ENCODE peak calls at places on chromosomes 4 and X, in five cellular contexts. One of them, this sample, is unnamed.

GRCh38 chr4:138835833-138836521 is 179.6 kb upstream of the NOCT start:
- DNase-seq in HCT116: no peak
- DNase-seq in MM.1S: peak; percentile 8
- DNase-seq in hepatocyte: peak; percentile 66
- DNase-seq in OCI-LY7: no peak
- DNase-seq in this sample: no peak

GRCh38 chr4:118904935-118905334 is 16.3 kb downstream of the SYNPO2 start:
- DNase-seq in HCT116: no peak
- DNase-seq in MM.1S: no peak
- DNase-seq in hepatocyte: no peak
- DNase-seq in OCI-LY7: no peak
- DNase-seq in this sample: no peak

GRCh38 chr4:26434030-26434639 is 56.1 kb downstream of the CCKAR start:
- DNase-seq in HCT116: no peak
- DNase-seq in MM.1S: no peak
- DNase-seq in hepatocyte: no peak
- DNase-seq in OCI-LY7: no peak
- DNase-seq in this sample: no peak

GRCh38 chrX:107718156-107718621 is 57.4 kb downstream of the TSC22D3 start:
- DNase-seq in HCT116: peak; percentile 71
- DNase-seq in MM.1S: peak; percentile 77
- DNase-seq in hepatocyte: peak; percentile 92
- DNase-seq in OCI-LY7: peak; percentile 76
- DNase-seq in this sample: peak; percentile 82

GRCh38 chr4:95290702-95291101 is 258.1 kb downstream of the UNC5C start:
- DNase-seq in HCT116: no peak
- DNase-seq in MM.1S: no peak
- DNase-seq in hepatocyte: no peak
- DNase-seq in OCI-LY7: no peak
- DNase-seq in this sample: no peak

GRCh38 chrX:19063030-19063429 is 59.2 kb downstream of the ADGRG2 start:
- DNase-seq in HCT116: no peak
- DNase-seq in MM.1S: no peak
- DNase-seq in hepatocyte: no peak
- DNase-seq in OCI-LY7: no peak
- DNase-seq in this sample: no peak

GRCh38 chr4:145012841-145013240 is 85.2 kb downstream of the ANAPC10 start:
- DNase-seq in HCT116: no peak
- DNase-seq in MM.1S: no peak
- DNase-seq in hepatocyte: no peak
- DNase-seq in OCI-LY7: no peak
- DNase-seq in this sample: no peak

GRCh38 chrX:153970398-153971123 is 1.1 kb downstream of the HCFC1 start:
- DNase-seq in HCT116: no peak
- DNase-seq in MM.1S: peak; percentile 37
- DNase-seq in hepatocyte: peak; percentile 68
- DNase-seq in OCI-LY7: peak; percentile 45
- DNase-seq in this sample: peak; percentile 73

GRCh38 chrX:139077303-139078131 is 366.0 kb upstream of the FGF13 start:
- DNase-seq in HCT116: no peak
- DNase-seq in MM.1S: no peak
- DNase-seq in hepatocyte: peak; percentile 5
- DNase-seq in OCI-LY7: no peak
- DNase-seq in this sample: no peak

GRCh38 chr4:76589402-76589801 is 154.4 kb downstream of the SHROOM3 start:
- DNase-seq in HCT116: no peak
- DNase-seq in MM.1S: no peak
- DNase-seq in hepatocyte: peak; percentile 78
- DNase-seq in OCI-LY7: no peak
- DNase-seq in this sample: peak; percentile 24

GRCh38 chrX:133190877-133191738 is 27.0 kb downstream of the TFDP3 start:
- DNase-seq in HCT116: no peak
- DNase-seq in MM.1S: no peak
- DNase-seq in hepatocyte: no peak
- DNase-seq in OCI-LY7: no peak
- DNase-seq in this sample: peak; percentile 9

GRCh38 chr4:13860126-13860525 is 232.6 kb upstream of the BOD1L1 start:
- DNase-seq in HCT116: no peak
- DNase-seq in MM.1S: no peak
- DNase-seq in hepatocyte: no peak
- DNase-seq in OCI-LY7: no peak
- DNase-seq in this sample: peak; percentile 42

GRCh38 chrX:69179380-69179911 is 14.2 kb upstream of the PJA1 start:
- DNase-seq in HCT116: no peak
- DNase-seq in MM.1S: no peak
- DNase-seq in hepatocyte: peak; percentile 30
- DNase-seq in OCI-LY7: no peak
- DNase-seq in this sample: peak; percentile 84
- TF ChIP-seq EZH2phosphoT487 in HCT116: no peak
- TF ChIP-seq EZH2phosphoT487 in MM.1S: no peak
- TF ChIP-seq EZH2phosphoT487 in hepatocyte: no peak
- TF ChIP-seq EZH2phosphoT487 in OCI-LY7: no peak
- TF ChIP-seq EZH2phosphoT487 in this sample: no peak

GRCh38 chrX:48508400-48509244 is at the start of gene PORCN:
- DNase-seq in HCT116: no peak
- DNase-seq in MM.1S: peak; percentile 70
- DNase-seq in hepatocyte: peak; percentile 82
- DNase-seq in OCI-LY7: peak; percentile 81
- DNase-seq in this sample: peak; percentile 84
- TF ChIP-seq EZH2phosphoT487 in HCT116: no peak
- TF ChIP-seq EZH2phosphoT487 in MM.1S: no peak
- TF ChIP-seq EZH2phosphoT487 in hepatocyte: no peak
- TF ChIP-seq EZH2phosphoT487 in OCI-LY7: no peak
- TF ChIP-seq EZH2phosphoT487 in this sample: no peak

GRCh38 chr4:169116270-169116901 is 106.3 kb upstream of the CBR4 start:
- DNase-seq in HCT116: no peak
- DNase-seq in MM.1S: no peak
- DNase-seq in hepatocyte: no peak
- DNase-seq in OCI-LY7: no peak
- DNase-seq in this sample: no peak

GRCh38 chr4:169115144-169115896 is 105.3 kb upstream of the CBR4 start:
- DNase-seq in HCT116: no peak
- DNase-seq in MM.1S: no peak
- DNase-seq in hepatocyte: no peak
- DNase-seq in OCI-LY7: no peak
- DNase-seq in this sample: no peak

GRCh38 chr4:169120624-169121023 is 110.6 kb upstream of the CBR4 start:
- DNase-seq in HCT116: no peak
- DNase-seq in MM.1S: no peak
- DNase-seq in hepatocyte: no peak
- DNase-seq in OCI-LY7: no peak
- DNase-seq in this sample: no peak

GRCh38 chr4:169115897-169116254 is 105.8 kb upstream of the CBR4 start:
- DNase-seq in HCT116: peak; percentile 89
- DNase-seq in MM.1S: no peak
- DNase-seq in hepatocyte: peak; percentile 86
- DNase-seq in OCI-LY7: no peak
- DNase-seq in this sample: no peak

GRCh38 chr4:169117591-169118081 is 107.6 kb upstream of the CBR4 start:
- DNase-seq in HCT116: no peak
- DNase-seq in MM.1S: no peak
- DNase-seq in hepatocyte: no peak
- DNase-seq in OCI-LY7: no peak
- DNase-seq in this sample: no peak
- TF ChIP-seq EZH2phosphoT487 in HCT116: no peak
- TF ChIP-seq EZH2phosphoT487 in MM.1S: no peak
- TF ChIP-seq EZH2phosphoT487 in hepatocyte: no peak
- TF ChIP-seq EZH2phosphoT487 in OCI-LY7: no peak
- TF ChIP-seq EZH2phosphoT487 in this sample: no peak

GRCh38 chrX:9308426-9308825 is 156.4 kb upstream of the TBL1X start:
- DNase-seq in HCT116: no peak
- DNase-seq in MM.1S: no peak
- DNase-seq in hepatocyte: no peak
- DNase-seq in OCI-LY7: no peak
- DNase-seq in this sample: no peak
- TF ChIP-seq EZH2phosphoT487 in HCT116: no peak
- TF ChIP-seq EZH2phosphoT487 in MM.1S: no peak
- TF ChIP-seq EZH2phosphoT487 in hepatocyte: no peak
- TF ChIP-seq EZH2phosphoT487 in OCI-LY7: no peak
- TF ChIP-seq EZH2phosphoT487 in this sample: no peak

GRCh38 chr4:175051974-175052373 is 133.8 kb downstream of the ADAM29 start:
- DNase-seq in HCT116: no peak
- DNase-seq in MM.1S: no peak
- DNase-seq in hepatocyte: no peak
- DNase-seq in OCI-LY7: no peak
- DNase-seq in this sample: no peak

GRCh38 chr4:175054980-175055379 is 136.8 kb downstream of the ADAM29 start:
- DNase-seq in HCT116: no peak
- DNase-seq in MM.1S: no peak
- DNase-seq in hepatocyte: no peak
- DNase-seq in OCI-LY7: peak; percentile 10
- DNase-seq in this sample: peak; percentile 51
- TF ChIP-seq EZH2phosphoT487 in HCT116: no peak
- TF ChIP-seq EZH2phosphoT487 in MM.1S: no peak
- TF ChIP-seq EZH2phosphoT487 in hepatocyte: no peak
- TF ChIP-seq EZH2phosphoT487 in OCI-LY7: no peak
- TF ChIP-seq EZH2phosphoT487 in this sample: no peak

DNA sequence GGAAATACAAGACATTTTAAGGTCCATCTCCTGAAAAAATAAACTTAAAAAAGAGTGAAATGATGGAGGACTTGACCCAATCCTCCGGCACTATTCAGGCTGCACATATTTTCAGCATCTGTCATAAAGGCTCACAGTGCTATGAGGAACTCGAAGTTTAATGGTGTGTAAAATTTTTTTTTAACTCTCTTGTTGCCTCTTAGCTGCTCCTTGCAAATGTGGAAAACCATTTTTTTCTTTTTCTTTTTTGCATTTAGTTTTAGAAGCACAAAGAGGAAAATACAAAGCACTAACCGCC is 204.7 kb downstream of the MID1 start:
- DNase-seq in HCT116: no peak
- DNase-seq in MM.1S: no peak
- DNase-seq in hepatocyte: no peak
- DNase-seq in OCI-LY7: no peak
- DNase-seq in this sample: no peak
- TF ChIP-seq EZH2phosphoT487 in HCT116: no peak
- TF ChIP-seq EZH2phosphoT487 in MM.1S: no peak
- TF ChIP-seq EZH2phosphoT487 in hepatocyte: no peak
- TF ChIP-seq EZH2phosphoT487 in OCI-LY7: no peak
- TF ChIP-seq EZH2phosphoT487 in this sample: no peak

GRCh38 chr4:87240341-87240740 is 19.9 kb upstream of the KLHL8 start:
- DNase-seq in HCT116: no peak
- DNase-seq in MM.1S: no peak
- DNase-seq in hepatocyte: no peak
- DNase-seq in OCI-LY7: no peak
- DNase-seq in this sample: no peak

GRCh38 chr4:87241341-87241740 is 20.9 kb upstream of the KLHL8 start:
- DNase-seq in HCT116: no peak
- DNase-seq in MM.1S: no peak
- DNase-seq in hepatocyte: no peak
- DNase-seq in OCI-LY7: no peak
- DNase-seq in this sample: no peak

GRCh38 chr4:87243426-87244053 is 23.1 kb upstream of the KLHL8 start:
- DNase-seq in HCT116: no peak
- DNase-seq in MM.1S: no peak
- DNase-seq in hepatocyte: no peak
- DNase-seq in OCI-LY7: peak; percentile 14
- DNase-seq in this sample: no peak

GRCh38 chr4:87236851-87237250 is 16.4 kb upstream of the KLHL8 start:
- DNase-seq in HCT116: no peak
- DNase-seq in MM.1S: no peak
- DNase-seq in hepatocyte: no peak
- DNase-seq in OCI-LY7: no peak
- DNase-seq in this sample: no peak

DNA sequence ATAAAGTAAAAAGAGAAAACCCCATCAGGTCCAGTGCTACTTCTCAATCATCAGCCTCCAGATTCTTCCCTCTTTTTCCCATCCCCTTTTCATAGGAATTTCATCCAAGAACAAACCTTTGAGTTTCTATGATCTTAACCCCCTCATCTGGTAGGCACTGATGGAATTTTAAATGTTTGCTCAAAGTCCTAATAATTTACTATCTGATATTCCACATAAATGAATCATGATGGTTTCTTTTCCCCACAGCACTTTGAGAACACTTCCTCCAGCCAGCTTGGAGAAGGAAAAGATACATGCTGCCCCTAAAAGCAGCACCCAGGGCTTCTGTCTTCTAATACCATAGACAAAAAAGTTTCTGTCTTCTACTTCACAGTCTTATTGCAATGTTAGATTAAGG is 19.4 kb upstream of the KLHL8 start:
- DNase-seq in HCT116: no peak
- DNase-seq in MM.1S: no peak
- DNase-seq in hepatocyte: no peak
- DNase-seq in OCI-LY7: no peak
- DNase-seq in this sample: no peak
- TF ChIP-seq EZH2phosphoT487 in HCT116: no peak
- TF ChIP-seq EZH2phosphoT487 in MM.1S: no peak
- TF ChIP-seq EZH2phosphoT487 in hepatocyte: no peak
- TF ChIP-seq EZH2phosphoT487 in OCI-LY7: no peak
- TF ChIP-seq EZH2phosphoT487 in this sample: no peak

DNA sequence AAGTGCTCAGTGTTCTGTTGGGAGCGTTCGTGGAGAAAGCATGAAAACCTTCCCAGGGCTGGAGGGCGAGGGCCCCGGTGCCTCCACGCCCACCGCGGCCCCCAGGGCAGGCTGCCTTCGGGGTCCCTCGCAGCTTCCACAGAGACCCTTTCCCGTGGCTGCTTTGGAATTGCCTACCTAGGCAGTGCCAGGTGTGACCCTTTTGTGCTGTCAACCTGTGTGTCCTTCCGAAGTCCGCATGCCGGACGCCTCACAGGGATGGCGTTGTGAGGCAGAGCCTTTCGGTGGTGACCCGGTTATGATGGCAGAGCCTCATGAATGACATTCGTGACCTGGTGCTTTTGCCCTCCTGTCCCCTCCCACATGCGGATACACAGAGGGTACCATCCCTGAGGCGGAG is 17.4 kb downstream of the TMEM175 start:
- DNase-seq in HCT116: no peak
- DNase-seq in MM.1S: no peak
- DNase-seq in hepatocyte: no peak
- DNase-seq in OCI-LY7: no peak
- DNase-seq in this sample: no peak
- TF ChIP-seq EZH2phosphoT487 in HCT116: no peak
- TF ChIP-seq EZH2phosphoT487 in MM.1S: no peak
- TF ChIP-seq EZH2phosphoT487 in hepatocyte: no peak
- TF ChIP-seq EZH2phosphoT487 in OCI-LY7: no peak
- TF ChIP-seq EZH2phosphoT487 in this sample: no peak

DNA sequence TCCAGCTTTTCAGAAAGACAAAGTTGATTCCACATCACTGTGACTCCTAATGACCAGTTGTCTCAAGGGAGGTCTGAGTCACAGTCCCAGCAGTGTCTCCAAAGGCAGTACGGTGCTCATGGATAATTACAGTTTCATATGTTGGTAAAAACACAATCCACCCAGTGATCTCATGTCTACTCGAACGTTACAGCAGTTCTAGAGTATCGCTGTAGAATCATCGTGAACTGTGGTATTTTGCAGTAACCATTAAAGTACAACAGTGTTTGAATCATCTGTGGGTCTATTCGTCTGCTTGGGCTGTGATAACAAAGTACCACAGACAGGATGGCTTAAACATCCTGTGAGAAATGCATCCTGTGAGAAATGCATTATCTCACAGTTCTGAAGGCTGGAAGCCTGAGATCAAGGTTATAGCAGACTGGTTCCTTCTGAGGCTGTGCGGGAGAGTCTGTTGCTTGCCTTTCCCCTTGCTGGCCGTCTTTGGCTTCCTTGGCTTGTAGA is 121.1 kb upstream of the SORBS2 start:
- DNase-seq in HCT116: no peak
- DNase-seq in MM.1S: no peak
- DNase-seq in hepatocyte: no peak
- DNase-seq in OCI-LY7: no peak
- DNase-seq in this sample: no peak
- TF ChIP-seq EZH2phosphoT487 in HCT116: no peak
- TF ChIP-seq EZH2phosphoT487 in MM.1S: no peak
- TF ChIP-seq EZH2phosphoT487 in hepatocyte: no peak
- TF ChIP-seq EZH2phosphoT487 in OCI-LY7: no peak
- TF ChIP-seq EZH2phosphoT487 in this sample: no peak

This sample was measured in neural progenitor cell.